ENCODE peak calls at places on chromosomes 11 and 22, in four cellular contexts. P is activated CD4-positive, alpha-beta T cell treated with anti-CD3 and anti-CD28 coated beads, Interleukin-2, amount 50 U/mL, for 1 hour; B is activated T-helper 1 cell treated with anti-CD3 and anti-CD28 coated beads, Interleukin-12 subunit alpha, Interleukin-12 subunit beta, Interleukin-2, Interleukin-4 antibody, amounts not matched to agents 30 ng/mL and 10 ng/mL and 1 ng/mL, durations not matched to agents 14 hours and 24 hours and 36 hours; J is breast epithelium. U is an unnamed sample.

GRCh38 chr11:119315139-119316016 is 1.6 kb downstream of the MCAM start:
- DNase-seq in J (no peak), B (no peak), P (peak; percentile 53), U (no peak)

GRCh38 chr11:32448232-32448631 is 12.9 kb upstream of the WT1 start:
- DNase-seq in J (no peak), B (no peak), P (no peak), U (peak; percentile 18)

GRCh38 chr11:75554258-75555022 is 7.6 kb upstream of the SERPINH1 start:
- DNase-seq in J (peak; percentile 64), P (no peak), B (no peak), U (no peak)

GRCh38 chr11:59944761-59945160 is 6.5 kb downstream of the OOSP1 start:
- DNase-seq in J (no peak), B (no peak), P (no peak), U (no peak)

GRCh38 chr22:49638788-49639187 is 188.9 kb downstream of the BRD1 start:
- DNase-seq in P (no peak), J (no peak), B (no peak), U (no peak)

GRCh38 chr11:75633409-75634011 is 35.3 kb downstream of the MAP6 start:
- DNase-seq in P (no peak), B (no peak), J (no peak), U (no peak)

GRCh38 chr22:31846161-31847115 is 92.6 kb downstream of the DEPDC5 start:
- DNase-seq in P (no peak), B (no peak), J (no peak), U (no peak)

GRCh38 chr11:96741068-96741467 is 351.3 kb downstream of the JRKL start:
- DNase-seq in B (no peak), J (no peak), P (no peak), U (no peak)

GRCh38 chr11:6812391-6813005 is 13.0 kb upstream of the OR6A2 start:
- DNase-seq in J (no peak), B (peak; percentile 15), P (no peak), U (peak; percentile 50)

GRCh38 chr22:29780781-29781676 is 13.9 kb downstream of the UQCR10 start:
- DNase-seq in J (no peak), B (no peak), P (no peak), U (peak; percentile 80)

GRCh38 chr11:13118194-13118593 is 109.1 kb downstream of the RASSF10 start:
- DNase-seq in P (no peak), J (no peak), B (no peak), U (peak; percentile 84)

GRCh38 chr11:36376315-36376887 is 80.3 kb downstream of the PRR5L start:
- DNase-seq in B (no peak), P (no peak), J (no peak), U (no peak)

GRCh38 chr11:59550842-59551650 is 39.7 kb downstream of the OR4D9 start:
- DNase-seq in J (peak; percentile 77), B (peak; percentile 70), P (peak; percentile 80), U (peak; percentile 83)

GRCh38 chr11:107591446-107592236 is 694 bp downstream of the ELMOD1 start:
- DNase-seq in J (no peak), P (peak; percentile 10), B (peak; percentile 17), U (no peak)

GRCh38 chr11:90218606-90219005 is 4.2 kb downstream of the CHORDC1 start:
- DNase-seq in P (no peak), B (no peak), J (no peak), U (no peak)

GRCh38 chr22:22181515-22181959 is 63.0 kb upstream of the VPREB1 start:
- DNase-seq in J (no peak), B (no peak), P (no peak), U (no peak)

GRCh38 chr11:116454020-116454645 is 318.7 kb downstream of the BUD13 start:
- DNase-seq in J (no peak), B (no peak), P (no peak), U (peak; percentile 18)

GRCh38 chr11:46345131-46345597 is 2.1 kb upstream of the DGKZ start:
- DNase-seq in J (no peak), B (no peak), P (no peak), U (peak; percentile 88)

GRCh38 chr11:40337118-40337517 is 1122.3 kb downstream of the LRRC4C start:
- DNase-seq in J (no peak), P (no peak), B (no peak), U (no peak)

GRCh38 chr11:108647701-108648527 is 17.0 kb upstream of the DDX10 start:
- DNase-seq in J (peak; percentile 88), B (peak; percentile 47), P (peak; percentile 61), U (peak; percentile 87)

GRCh38 chr11:86140334-86140733 is 71.5 kb upstream of the PICALM start:
- DNase-seq in J (no peak), P (no peak), B (no peak), U (no peak)

GRCh38 chr22:25765016-25765367 is 23.0 kb downstream of the MYO18B start:
- DNase-seq in B (no peak), P (no peak), J (no peak), U (no peak)

GRCh38 chr11:86636275-86636674 is 36.1 kb downstream of the ME3 start:
- DNase-seq in B (no peak), J (no peak), P (no peak), U (no peak)

GRCh38 chr22:44828193-44828592 is 75.8 kb downstream of the ARHGAP8 start:
- DNase-seq in B (no peak), J (no peak), P (no peak), U (no peak)

GRCh38 chr22:47048123-47049077 is 285.9 kb downstream of the TBC1D22A start:
- DNase-seq in P (no peak), J (no peak), B (no peak), U (no peak)

GRCh38 chr11:23973244-23973643 is 523.6 kb upstream of the LUZP2 start:
- DNase-seq in P (no peak), J (no peak), B (no peak), U (no peak)

GRCh38 chr11:61969838-61970452 is 2.5 kb upstream of the FTH1 start:
- DNase-seq in B (no peak), P (no peak), J (no peak), U (peak; percentile 92)

GRCh38 chr11:11279956-11280689 is 72.9 kb downstream of the CSNK2A3 start:
- DNase-seq in J (no peak), P (no peak), B (no peak), U (peak; percentile 44)

GRCh38 chr22:47310601-47311000 is 548.2 kb downstream of the TBC1D22A start:
- DNase-seq in B (no peak), P (no peak), J (no peak), U (peak; percentile 68)

GRCh38 chr22:26711205-26711958 is 54.0 kb downstream of the MIAT start:
- DNase-seq in J (no peak), P (no peak), B (no peak), U (no peak)

GRCh38 chr11:112784323-112785073 is 176.7 kb upstream of the NCAM1 start:
- DNase-seq in P (no peak), J (no peak), B (no peak), U (no peak)

GRCh38 chr22:42654696-42655095 is 5.5 kb upstream of the CYB5R3 start:
- DNase-seq in B (no peak), P (no peak), J (no peak), U (no peak)

GRCh38 chr11:45219411-45219810 is 66.7 kb downstream of the SYT13 start:
- DNase-seq in J (no peak), B (no peak), P (no peak), U (no peak)

U was measured in bronchial epithelial cell.